ENCODE peak calls at places on chromosome 10, in nine cellular contexts. Q is glutamatergic neuron, L is nephron progenitor cell, K is coronary artery, J is astrocyte of the spinal cord, X is BE2C, T is upper lobe of left lung, H is epithelial cell of esophagus, V is transverse colon. D is an unnamed sample.

GRCh38 chr10:128540806-128541739 is 414.9 kb upstream of the MKI67 start:
- DNase-seq in Q (peak), L (peak), K (no peak), J (no peak), X (peak), T (peak), H (no peak), V (peak), D (peak)

GRCh38 chr10:29412452-29413004 is 123.7 kb downstream of the LYZL1 start:
- DNase-seq in Q (no peak), L (no peak), K (no peak), J (no peak), X (no peak), T (no peak), H (no peak), V (no peak), D (no peak)

GRCh38 chr10:132392184-132392800 is 4.7 kb upstream of the PWWP2B start:
- DNase-seq in Q (no peak), L (no peak), K (no peak), J (no peak), X (no peak), T (no peak), H (no peak), V (peak), D (no peak)

GRCh38 chr10:6062101-6062771 is at the start of gene IL2RA:
- DNase-seq in Q (no peak), L (no peak), K (peak), J (no peak), X (no peak), T (no peak), H (no peak), V (peak), D (peak)

GRCh38 chr10:89773081-89773480 is 71.7 kb downstream of the KIF20B start:
- DNase-seq in Q (no peak), L (no peak), K (no peak), J (no peak), X (no peak), T (no peak), H (peak), V (no peak), D (no peak)

GRCh38 chr10:30422981-30423654 is 10.9 kb upstream of the MAP3K8 start:
- DNase-seq in Q (no peak), L (peak), K (peak), J (peak), X (no peak), T (no peak), H (peak), V (peak), D (peak)

GRCh38 chr10:66244953-66245352 is 680.9 kb upstream of the LRRTM3 start:
- DNase-seq in Q (no peak), L (no peak), K (no peak), J (no peak), X (no peak), T (peak), H (no peak), V (no peak), D (no peak)

GRCh38 chr10:126597206-126597605 is 73.3 kb downstream of the C10orf90 start:
- DNase-seq in Q (no peak), L (no peak), K (no peak), J (no peak), X (no peak), T (no peak), H (peak), V (no peak), D (no peak)

GRCh38 chr10:125083576-125083920 is 76.8 kb downstream of the CTBP2 start:
- DNase-seq in Q (no peak), L (no peak), K (peak), J (peak), X (no peak), T (no peak), H (no peak), V (no peak), D (no peak)

GRCh38 chr10:123241391-123242141 is 87.4 kb downstream of the BUB3 start:
- DNase-seq in Q (no peak), L (no peak), K (no peak), J (no peak), X (no peak), T (no peak), H (no peak), V (no peak), D (no peak)

GRCh38 chr10:71597821-71598498 is 121.6 kb downstream of the C10orf105 start:
- DNase-seq in Q (no peak), L (no peak), K (no peak), J (no peak), X (no peak), T (peak), H (no peak), V (peak), D (no peak)

GRCh38 chr10:16155761-16156322 is 281.0 kb upstream of the PTER start:
- DNase-seq in Q (no peak), L (no peak), K (no peak), J (no peak), X (no peak), T (no peak), H (no peak), V (no peak), D (peak)

GRCh38 chr10:118638680-118639079 is 43.2 kb upstream of the PRLHR start:
- DNase-seq in Q (no peak), L (no peak), K (no peak), J (no peak), X (peak), T (no peak), H (no peak), V (no peak), D (no peak)

GRCh38 chr10:119270893-119271361 is 63.6 kb downstream of the GRK5 start:
- DNase-seq in Q (no peak), L (no peak), K (peak), J (no peak), X (no peak), T (peak), H (peak), V (peak), D (no peak)

GRCh38 chr10:11177926-11178453 is 160.3 kb downstream of the CELF2 start:
- DNase-seq in Q (peak), L (no peak), K (no peak), J (no peak), X (no peak), T (peak), H (no peak), V (peak), D (no peak)

GRCh38 chr10:97919012-97919411 is 69.4 kb downstream of the GOLGA7B start:
- DNase-seq in Q (no peak), L (no peak), K (no peak), J (no peak), X (no peak), T (no peak), H (peak), V (no peak), D (no peak)

GRCh38 chr10:1602037-1602471 is 135.3 kb downstream of the ADARB2 start:
- DNase-seq in Q (no peak), L (no peak), K (no peak), J (no peak), X (no peak), T (no peak), H (no peak), V (no peak), D (no peak)

GRCh38 chr10:63633677-63634487 is 112.7 kb downstream of the REEP3 start:
- DNase-seq in Q (no peak), L (no peak), K (no peak), J (peak), X (peak), T (no peak), H (peak), V (no peak), D (no peak)

GRCh38 chr10:33208166-33208565 is 126.3 kb downstream of the NRP1 start:
- DNase-seq in Q (no peak), L (no peak), K (no peak), J (no peak), X (no peak), T (no peak), H (no peak), V (no peak), D (no peak)

GRCh38 chr10:11335167-11335652 is 276.2 kb downstream of the USP6NL start:
- DNase-seq in Q (no peak), L (no peak), K (no peak), J (no peak), X (no peak), T (peak), H (no peak), V (no peak), D (no peak)

GRCh38 chr10:93438796-93439253 is 43.3 kb downstream of the MYOF start:
- DNase-seq in Q (no peak), L (peak), K (no peak), J (no peak), X (no peak), T (no peak), H (peak), V (peak), D (peak)

GRCh38 chr10:67976292-67977245 is 92.1 kb downstream of the SIRT1 start:
- DNase-seq in Q (no peak), L (no peak), K (no peak), J (no peak), X (no peak), T (no peak), H (no peak), V (no peak), D (peak)

GRCh38 chr10:15433850-15434537 is 62.9 kb upstream of the FAM171A1 start:
- DNase-seq in Q (no peak), L (peak), K (no peak), J (peak), X (peak), T (no peak), H (peak), V (no peak), D (no peak)

GRCh38 chr10:114181971-114182370 is 2.8 kb downstream of the TDRD1 start:
- DNase-seq in Q (no peak), L (no peak), K (no peak), J (no peak), X (no peak), T (no peak), H (no peak), V (peak), D (no peak)

GRCh38 chr10:955820-956217 is 24.3 kb upstream of the LARP4B start:
- DNase-seq in Q (no peak), L (no peak), K (no peak), J (no peak), X (no peak), T (no peak), H (no peak), V (no peak), D (no peak)

GRCh38 chr10:22837771-22838170 is 90.1 kb upstream of the ARMC3 start:
- DNase-seq in Q (no peak), L (no peak), K (no peak), J (no peak), X (no peak), T (no peak), H (no peak), V (no peak), D (no peak)

GRCh38 chr10:79038841-79039201 is 29.9 kb upstream of the ZMIZ1 start:
- DNase-seq in Q (peak), L (peak), K (no peak), J (peak), X (no peak), T (no peak), H (no peak), V (no peak), D (peak)

GRCh38 chr10:84605802-84606201 is 277.4 kb downstream of the CCSER2 start:
- DNase-seq in Q (no peak), L (no peak), K (no peak), J (no peak), X (no peak), T (no peak), H (peak), V (no peak), D (no peak)

GRCh38 chr10:62632071-62632809 is 172.3 kb upstream of the ADO start:
- DNase-seq in Q (no peak), L (no peak), K (no peak), J (no peak), X (no peak), T (peak), H (peak), V (peak), D (no peak)

GRCh38 chr10:101095550-101096213 is 33.9 kb downstream of the KAZALD1 start:
- DNase-seq in Q (peak), L (peak), K (no peak), J (peak), X (peak), T (peak), H (peak), V (peak), D (peak)

GRCh38 chr10:133259603-133259992 is 17.1 kb downstream of the ADAM8 start:
- DNase-seq in Q (no peak), L (no peak), K (no peak), J (no peak), X (no peak), T (peak), H (no peak), V (no peak), D (no peak)

GRCh38 chr10:90227259-90227658 is 525.9 kb downstream of the KIF20B start:
- DNase-seq in Q (no peak), L (no peak), K (no peak), J (peak), X (no peak), T (no peak), H (peak), V (no peak), D (no peak)

GRCh38 chr10:58672855-58673254 is 160.2 kb downstream of the BICC1 start:
- DNase-seq in Q (no peak), L (no peak), K (no peak), J (no peak), X (no peak), T (no peak), H (no peak), V (no peak), D (no peak)

GRCh38 chr10:19993714-19994343 is 177.6 kb downstream of the PLXDC2 start:
- DNase-seq in Q (no peak), L (no peak), K (no peak), J (no peak), X (no peak), T (no peak), H (no peak), V (no peak), D (no peak)

GRCh38 chr10:48606530-48607355 is 1.9 kb upstream of the ARHGAP22 start:
- DNase-seq in Q (no peak), L (no peak), K (peak), J (peak), X (no peak), T (no peak), H (peak), V (peak), D (no peak)

GRCh38 chr10:23980054-23980453 is 228.9 kb upstream of the KIAA1217 start:
- DNase-seq in Q (no peak), L (peak), K (no peak), J (no peak), X (no peak), T (no peak), H (no peak), V (no peak), D (no peak)

GRCh38 chr10:131816941-131817700 is 83.7 kb upstream of the PPP2R2D start:
- DNase-seq in Q (no peak), L (no peak), K (peak), J (no peak), X (no peak), T (no peak), H (no peak), V (no peak), D (no peak)

GRCh38 chr10:33376976-33377657 is 42.6 kb upstream of the NRP1 start:
- DNase-seq in Q (no peak), L (no peak), K (no peak), J (peak), X (no peak), T (no peak), H (peak), V (no peak), D (no peak)

GRCh38 chr10:43686414-43686813 is 37.7 kb upstream of the ZNF32 start:
- DNase-seq in Q (no peak), L (no peak), K (no peak), J (no peak), X (no peak), T (no peak), H (no peak), V (no peak), D (no peak)
- TF ChIP-seq CTCF in Q (no peak), L (no peak), K (no peak), J (peak), X (peak), T (no peak), H (no peak), V (no peak), D (peak)

DNA sequence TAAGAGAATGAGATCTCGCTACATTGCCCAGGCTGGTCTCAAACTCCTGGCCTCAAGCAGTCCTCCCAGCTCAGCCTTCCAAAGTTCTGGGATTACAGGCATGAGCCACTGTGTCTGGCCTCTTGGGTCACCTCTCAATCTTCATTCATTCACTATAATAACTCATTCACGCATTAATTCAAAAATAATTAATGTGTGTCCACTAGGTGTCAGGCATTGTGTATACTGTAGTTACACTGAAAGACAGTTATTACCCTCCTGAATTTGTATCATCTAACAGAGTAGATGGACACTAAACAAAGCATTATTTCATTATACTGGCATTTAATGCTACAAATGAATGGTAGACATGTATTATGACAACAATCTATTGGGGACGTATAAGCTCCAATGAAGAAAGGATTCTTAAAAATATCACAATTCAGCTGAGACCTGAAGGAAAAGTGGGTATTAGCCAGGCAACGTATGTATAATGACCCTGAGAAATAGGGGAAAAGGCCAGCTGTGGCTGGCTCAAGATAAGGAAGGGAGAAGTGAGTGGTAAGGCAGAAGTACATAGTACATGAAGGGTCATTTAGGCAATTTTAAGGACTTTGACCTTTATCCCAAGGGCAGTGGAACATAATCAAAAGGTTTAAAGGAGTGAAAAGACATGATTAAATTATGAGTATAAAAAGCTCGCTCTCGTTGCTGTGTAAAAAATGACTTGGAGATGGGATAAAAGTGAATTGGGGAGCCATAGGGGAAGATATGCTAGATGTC is 150.7 kb downstream of the BTAF1 start:
- DNase-seq in Q (no peak), L (no peak), K (no peak), J (no peak), X (no peak), T (no peak), H (peak), V (no peak), D (no peak)
- TF ChIP-seq CTCF in Q (no peak), L (no peak), K (no peak), J (no peak), X (no peak), T (peak), H (peak), V (no peak), D (no peak)

DNA sequence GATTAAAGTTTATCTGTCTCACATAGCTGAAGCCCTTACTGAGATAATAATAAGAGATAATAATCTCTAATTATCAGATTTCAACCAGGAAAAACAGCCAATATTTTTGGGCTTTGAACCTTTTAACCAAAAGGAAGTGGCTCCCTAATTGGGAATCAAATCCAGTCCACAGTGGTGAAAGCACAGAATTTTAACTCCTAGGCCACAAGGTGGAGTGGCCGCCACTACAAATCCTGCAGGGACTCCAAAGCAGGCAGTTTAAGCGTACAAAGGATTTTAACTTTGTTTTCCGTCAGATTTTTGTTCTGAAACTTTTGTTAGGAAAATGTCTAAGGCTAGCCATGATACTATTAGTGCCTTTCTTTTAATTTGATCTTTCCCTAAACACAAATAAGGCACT is 99.6 kb upstream of the CCNY start:
- DNase-seq in Q (no peak), L (no peak), K (no peak), J (peak), X (no peak), T (no peak), H (peak), V (no peak), D (no peak)
- TF ChIP-seq CTCF in Q (no peak), L (peak), K (no peak), J (peak), X (peak), T (no peak), H (peak), V (no peak), D (peak)

DNA sequence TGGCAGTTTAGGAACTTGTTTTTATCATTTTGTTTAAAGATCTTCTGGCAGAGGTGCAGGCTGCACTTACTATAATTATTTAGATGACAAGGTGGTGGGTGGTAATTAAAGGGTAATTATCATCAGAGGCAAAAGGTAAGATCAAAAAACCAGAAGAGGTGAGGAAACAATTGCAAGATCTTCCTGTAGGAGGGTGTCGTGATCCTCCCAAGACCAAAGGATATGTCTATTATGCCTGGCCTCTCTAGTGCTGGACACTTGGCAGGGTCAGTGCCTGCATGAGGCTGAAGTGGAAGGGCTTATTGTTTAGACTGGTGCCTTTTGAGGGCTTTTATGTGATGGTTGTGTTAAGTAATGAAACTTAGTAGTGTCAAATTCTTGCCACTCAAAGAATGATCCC is 1.8 kb upstream of the WAPL start:
- DNase-seq in Q (no peak), L (peak), K (no peak), J (peak), X (no peak), T (no peak), H (peak), V (no peak), D (no peak)
- TF ChIP-seq CTCF in Q (no peak), L (peak), K (no peak), J (peak), X (no peak), T (no peak), H (peak), V (peak), D (peak)

GRCh38 chr10:60848126-60848525 is 69.8 kb downstream of the CDK1 start:
- DNase-seq in Q (no peak), L (no peak), K (no peak), J (peak), X (no peak), T (no peak), H (no peak), V (no peak), D (no peak)
- TF ChIP-seq CTCF in Q (no peak), L (no peak), K (no peak), J (no peak), X (no peak), T (no peak), H (no peak), V (no peak), D (no peak)

GRCh38 chr10:116829711-116830110 is 19.6 kb upstream of the ENO4 start:
- DNase-seq in Q (no peak), L (no peak), K (no peak), J (no peak), X (no peak), T (no peak), H (no peak), V (no peak), D (no peak)

GRCh38 chr10:116826803-116827202 is 22.5 kb upstream of the ENO4 start:
- DNase-seq in Q (no peak), L (no peak), K (no peak), J (peak), X (no peak), T (no peak), H (no peak), V (no peak), D (no peak)

GRCh38 chr10:116828121-116828520 is 21.2 kb upstream of the ENO4 start:
- DNase-seq in Q (no peak), L (no peak), K (no peak), J (no peak), X (no peak), T (no peak), H (no peak), V (no peak), D (no peak)

GRCh38 chr10:116825901-116826300 is 23.4 kb upstream of the ENO4 start:
- DNase-seq in Q (no peak), L (no peak), K (no peak), J (no peak), X (no peak), T (no peak), H (no peak), V (no peak), D (no peak)

DNA sequence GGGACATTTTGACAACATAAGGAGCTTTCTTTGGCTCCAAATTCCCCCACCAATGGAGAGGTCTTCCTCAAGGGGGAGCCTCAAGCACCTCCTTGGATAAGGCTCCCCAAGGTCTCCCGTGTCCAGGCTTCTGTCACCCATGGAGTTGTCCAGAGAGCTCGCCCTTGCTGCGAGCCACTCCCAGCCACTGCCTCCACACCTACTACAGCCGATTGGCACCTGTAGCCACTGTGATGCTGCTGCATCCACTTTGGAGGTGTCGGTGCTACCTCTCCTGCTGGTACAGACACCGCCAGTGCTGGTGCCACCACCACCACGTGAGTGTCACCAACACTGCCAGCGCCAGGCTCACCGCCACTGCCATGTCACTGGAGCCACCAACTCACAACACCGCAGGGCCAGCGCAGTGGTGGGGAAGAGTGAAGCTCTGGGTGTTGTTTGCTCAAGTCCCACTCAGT is 22.1 kb upstream of the ENO4 start:
- DNase-seq in Q (no peak), L (no peak), K (no peak), J (no peak), X (no peak), T (peak), H (no peak), V (no peak), D (no peak)
- TF ChIP-seq CTCF in Q (no peak), L (no peak), K (no peak), J (no peak), X (no peak), T (no peak), H (no peak), V (no peak), D (peak)

D was measured in H9.